ENCODE peak calls at places on chromosomes 3 and 15, in nine cellular contexts. One of them, this sample, is unnamed.

GRCh38 chr3:196666001-196666867 is 26.7 kb downstream of the NRROS start:
- DNase-seq in A549: peak
- DNase-seq in Ammon's horn: peak
- DNase-seq in stomach: no peak
- DNase-seq in AG04450: no peak
- DNase-seq in LoVo: no peak
- DNase-seq in lower leg skin: no peak
- DNase-seq in HT1080: peak
- DNase-seq in COR-L47: peak
- DNase-seq in this sample: peak

GRCh38 chr3:190424478-190425439 is 24.9 kb downstream of the TMEM207 start:
- DNase-seq in A549: peak
- DNase-seq in Ammon's horn: peak
- DNase-seq in stomach: peak
- DNase-seq in AG04450: peak
- DNase-seq in LoVo: peak
- DNase-seq in lower leg skin: no peak
- DNase-seq in HT1080: peak
- DNase-seq in COR-L47: peak
- DNase-seq in this sample: peak

GRCh38 chr15:48084759-48085420 is 35.9 kb upstream of the SLC24A5 start:
- DNase-seq in A549: peak
- DNase-seq in Ammon's horn: no peak
- DNase-seq in stomach: no peak
- DNase-seq in AG04450: no peak
- DNase-seq in LoVo: peak
- DNase-seq in lower leg skin: no peak
- DNase-seq in HT1080: peak
- DNase-seq in COR-L47: peak
- DNase-seq in this sample: peak

GRCh38 chr3:149770246-149770645 is 18.0 kb upstream of the COMMD2 start:
- DNase-seq in A549: no peak
- DNase-seq in Ammon's horn: no peak
- DNase-seq in stomach: no peak
- DNase-seq in AG04450: no peak
- DNase-seq in LoVo: no peak
- DNase-seq in lower leg skin: no peak
- DNase-seq in HT1080: no peak
- DNase-seq in COR-L47: no peak
- DNase-seq in this sample: no peak

GRCh38 chr15:35293353-35294130 is 208.4 kb upstream of the NANOGP8 start:
- DNase-seq in A549: peak
- DNase-seq in Ammon's horn: no peak
- DNase-seq in stomach: no peak
- DNase-seq in AG04450: no peak
- DNase-seq in LoVo: peak
- DNase-seq in lower leg skin: no peak
- DNase-seq in HT1080: peak
- DNase-seq in COR-L47: no peak
- DNase-seq in this sample: peak

GRCh38 chr3:187955076-187955952 is 198.6 kb upstream of the LPP start:
- DNase-seq in A549: peak
- DNase-seq in Ammon's horn: no peak
- DNase-seq in stomach: no peak
- DNase-seq in AG04450: peak
- DNase-seq in LoVo: peak
- DNase-seq in lower leg skin: no peak
- DNase-seq in HT1080: peak
- DNase-seq in COR-L47: no peak
- DNase-seq in this sample: no peak

GRCh38 chr3:14216257-14217048 is 37.8 kb downstream of the LSM3 start:
- DNase-seq in A549: peak
- DNase-seq in Ammon's horn: peak
- DNase-seq in stomach: no peak
- DNase-seq in AG04450: no peak
- DNase-seq in LoVo: no peak
- DNase-seq in lower leg skin: no peak
- DNase-seq in HT1080: peak
- DNase-seq in COR-L47: no peak
- DNase-seq in this sample: no peak

GRCh38 chr15:51144021-51144532 is 49.4 kb upstream of the TNFAIP8L3 start:
- DNase-seq in A549: peak
- DNase-seq in Ammon's horn: no peak
- DNase-seq in stomach: no peak
- DNase-seq in AG04450: peak
- DNase-seq in LoVo: no peak
- DNase-seq in lower leg skin: no peak
- DNase-seq in HT1080: peak
- DNase-seq in COR-L47: no peak
- DNase-seq in this sample: no peak

GRCh38 chr15:56886450-56886856 is 32.0 kb upstream of the TCF12 start:
- DNase-seq in A549: no peak
- DNase-seq in Ammon's horn: peak
- DNase-seq in stomach: no peak
- DNase-seq in AG04450: no peak
- DNase-seq in LoVo: no peak
- DNase-seq in lower leg skin: no peak
- DNase-seq in HT1080: no peak
- DNase-seq in COR-L47: no peak
- DNase-seq in this sample: peak

GRCh38 chr3:77348244-77348855 is 308.5 kb downstream of the ROBO2 start:
- DNase-seq in A549: peak
- DNase-seq in Ammon's horn: no peak
- DNase-seq in stomach: no peak
- DNase-seq in AG04450: no peak
- DNase-seq in LoVo: no peak
- DNase-seq in lower leg skin: no peak
- DNase-seq in HT1080: peak
- DNase-seq in COR-L47: no peak
- DNase-seq in this sample: peak

This sample was measured in NCI-H69.